ENCODE peak calls at places on chromosomes 1 and 21, in seven cellular contexts. T is ascending aorta; B is foreskin keratinocyte; F is H9; L is activated T-helper 1 cell treated with anti-CD3 and anti-CD28 coated beads, Interleukin-12 subunit alpha, Interleukin-12 subunit beta, Interleukin-2, Interleukin-4 antibody, amounts not matched to agents 30 ng/mL and 10 ng/mL and 1 ng/mL, durations not matched to agents 14 hours and 24 hours and 36 hours; V is NCI-H345; A is HFF-Myc. J is an unnamed sample.

GRCh38 chr1:84892657-84893618 is at the start of gene LPAR3:
- DNase-seq in T (no peak), B (peak; percentile 57), F (peak; percentile 88), L (no peak), V (peak; percentile 33), A (no peak), J (peak; percentile 91)

GRCh38 chr1:22826630-22827580 is 116.3 kb downstream of the EPHB2 start:
- DNase-seq in T (no peak), B (peak; percentile 50), F (peak; percentile 49), L (no peak), V (no peak), A (no peak), J (peak; percentile 83)

GRCh38 chr1:179926494-179927205 is 28.0 kb upstream of the CEP350 start:
- DNase-seq in T (no peak), B (peak; percentile 79), F (no peak), L (no peak), V (no peak), A (no peak), J (no peak)

GRCh38 chr1:228891134-228892034 is 156.1 kb downstream of the RHOU start:
- DNase-seq in T (no peak), B (peak; percentile 26), F (no peak), L (no peak), V (no peak), A (no peak), J (peak; percentile 57)

GRCh38 chr1:59013276-59013927 is 229.6 kb upstream of the JUN start:
- DNase-seq in T (no peak), B (peak; percentile 41), F (peak; percentile 58), L (no peak), V (no peak), A (peak; percentile 32), J (peak; percentile 81)

GRCh38 chr21:45438391-45439145 is 33.6 kb downstream of the COL18A1 start:
- DNase-seq in T (no peak), B (no peak), F (no peak), L (no peak), V (no peak), A (no peak), J (no peak)

GRCh38 chr1:63042278-63042677 is 258.3 kb downstream of the ATG4C start:
- DNase-seq in T (no peak), B (no peak), F (no peak), L (no peak), V (peak; percentile 81), A (no peak), J (no peak)

GRCh38 chr1:162302246-162302645 is 74.4 kb downstream of the SPATA46 start:
- DNase-seq in T (no peak), B (no peak), F (no peak), L (no peak), V (no peak), A (no peak), J (no peak)

GRCh38 chr1:111476761-111477309 is 3.1 kb downstream of the C1orf162 start:
- DNase-seq in T (no peak), B (no peak), F (no peak), L (peak; percentile 31), V (no peak), A (no peak), J (no peak)

GRCh38 chr1:202710070-202711025 is at the start of gene SYT2:
- DNase-seq in T (no peak), B (no peak), F (peak; percentile 70), L (no peak), V (peak; percentile 64), A (no peak), J (peak; percentile 87)

GRCh38 chr1:77014396-77014795 is 147.1 kb downstream of the ST6GALNAC5 start:
- DNase-seq in T (no peak), B (no peak), F (no peak), L (no peak), V (no peak), A (no peak), J (no peak)

GRCh38 chr1:6483010-6483760 is 8.3 kb downstream of the PLEKHG5 start:
- DNase-seq in T (no peak), B (no peak), F (no peak), L (no peak), V (peak; percentile 45), A (no peak), J (no peak)

GRCh38 chr1:42035830-42036604 is 117.2 kb upstream of the GUCA2B start:
- DNase-seq in T (peak; percentile 98), B (peak; percentile 67), F (peak; percentile 95), L (peak; percentile 96), V (peak; percentile 94), A (peak; percentile 64), J (peak; percentile 96)

GRCh38 chr1:243939167-243939848 is 89.3 kb upstream of the AKT3 start:
- DNase-seq in T (no peak), B (no peak), F (no peak), L (no peak), V (no peak), A (no peak), J (no peak)